ENCODE peak calls at places on chromosome 10, in ten cellular contexts. F is transverse colon, Y is AG09309, Z is uterus, N is cardiac muscle cell, A is lower leg skin, I is heart left ventricle, J is foreskin fibroblast, D is heart right ventricle, V is astrocyte. P is an unnamed sample.

GRCh38 chr10:130364631-130365030 is 228.4 kb downstream of the GLRX3 start:
- DNase-seq in F (no peak), Y (no peak), Z (no peak), N (no peak), A (no peak), I (no peak), J (no peak), D (no peak), V (no peak), P (no peak)

GRCh38 chr10:83723080-83723479 is 416.2 kb upstream of the GHITM start:
- DNase-seq in F (no peak), Y (no peak), Z (no peak), N (no peak), A (no peak), I (no peak), J (no peak), D (peak; percentile 16), V (no peak), P (no peak)

GRCh38 chr10:46520381-46520780 is 36.1 kb downstream of the GPRIN2 start:
- DNase-seq in F (peak; percentile 6), Y (no peak), Z (peak; percentile 6), N (no peak), A (no peak), I (no peak), J (no peak), D (no peak), V (no peak), P (no peak)

GRCh38 chr10:133056651-133057178 is 31.0 kb upstream of the ADGRA1 start:
- DNase-seq in F (no peak), Y (no peak), Z (no peak), N (no peak), A (no peak), I (no peak), J (no peak), D (no peak), V (no peak), P (no peak)

GRCh38 chr10:119713744-119714483 is 11.9 kb upstream of the INPP5F start:
- DNase-seq in F (no peak), Y (no peak), Z (no peak), N (no peak), A (no peak), I (no peak), J (no peak), D (no peak), V (no peak), P (no peak)

GRCh38 chr10:24259365-24260125 is 50.6 kb downstream of the KIAA1217 start:
- DNase-seq in F (no peak), Y (no peak), Z (no peak), N (peak; percentile 44), A (no peak), I (no peak), J (no peak), D (no peak), V (peak; percentile 18), P (no peak)

GRCh38 chr10:63720072-63720537 is 198.9 kb downstream of the REEP3 start:
- DNase-seq in F (peak; percentile 56), Y (no peak), Z (peak; percentile 56), N (peak; percentile 65), A (no peak), I (peak; percentile 28), J (peak; percentile 69), D (peak; percentile 39), V (no peak), P (peak; percentile 66)

GRCh38 chr10:110512461-110513187 is 14.9 kb downstream of the DUSP5 start:
- DNase-seq in F (no peak), Y (peak; percentile 67), Z (no peak), N (peak; percentile 86), A (no peak), I (no peak), J (peak; percentile 93), D (no peak), V (peak; percentile 91), P (peak; percentile 94)

DNA sequence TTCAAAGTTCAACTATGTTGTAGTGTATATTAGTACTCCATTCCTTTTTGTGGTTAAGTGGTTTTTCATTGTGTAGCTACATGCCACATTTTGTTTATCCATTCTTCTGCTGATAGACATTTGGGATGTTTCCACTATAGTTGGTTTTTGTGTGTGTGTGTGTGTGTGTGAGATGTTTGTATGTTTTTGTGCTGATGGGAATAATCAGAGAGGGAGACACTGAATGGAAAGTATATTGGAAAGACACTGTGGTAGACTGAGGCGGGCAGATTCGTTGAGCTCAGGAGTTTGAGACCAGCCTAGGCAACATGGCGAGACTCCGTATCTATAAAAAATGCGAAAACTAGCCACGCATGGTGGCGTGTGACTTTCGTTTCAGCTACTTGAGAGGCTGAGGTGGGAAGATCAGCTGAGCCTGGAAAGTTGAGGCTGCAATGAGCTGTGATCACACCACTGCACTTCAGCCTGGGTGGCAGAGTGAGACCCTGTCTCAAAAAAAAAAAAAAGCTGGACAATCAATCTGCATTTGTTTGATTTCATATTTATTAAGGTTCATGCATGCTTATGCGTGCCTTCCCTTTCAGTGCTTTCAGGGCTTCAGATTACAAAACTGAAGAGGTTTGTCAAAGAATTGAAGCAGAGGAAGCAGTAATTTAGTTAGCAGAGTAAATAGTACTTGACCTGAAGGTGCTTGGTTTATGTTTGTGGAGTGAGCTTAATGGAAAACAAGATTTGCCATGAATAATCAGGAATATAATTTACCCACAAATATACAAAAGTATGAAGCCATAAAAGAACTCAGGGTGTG is 14.7 kb downstream of the SEC24C start:
- DNase-seq in F (no peak), Y (no peak), Z (no peak), N (no peak), A (no peak), I (no peak), J (no peak), D (no peak), V (no peak), P (no peak)
- H3K4me3 ChIP-seq in F (no peak overlapping the region), Y (no peak overlapping the region), Z (no peak overlapping the region), N (no peak overlapping the region), A (no peak overlapping the region), I (no peak overlapping the region), J (no peak overlapping the region), D (no peak overlapping the region), V (no peak overlapping the region), P (no peak overlapping the region)

GRCh38 chr10:128111686-128112085 is 14.5 kb downstream of the MKI67 start:
- DNase-seq in F (no peak), Y (no peak), Z (no peak), N (no peak), A (no peak), I (no peak), J (no peak), D (no peak), V (no peak), P (no peak)

GRCh38 chr10:128116851-128117615 is 9.2 kb downstream of the MKI67 start:
- DNase-seq in F (no peak), Y (no peak), Z (no peak), N (no peak), A (no peak), I (no peak), J (no peak), D (no peak), V (no peak), P (peak; percentile 52)

GRCh38 chr10:128113026-128113425 is 13.2 kb downstream of the MKI67 start:
- DNase-seq in F (no peak), Y (no peak), Z (no peak), N (no peak), A (no peak), I (no peak), J (no peak), D (no peak), V (no peak), P (no peak)

GRCh38 chr10:128116187-128116586 is 10.0 kb downstream of the MKI67 start:
- DNase-seq in F (no peak), Y (no peak), Z (no peak), N (no peak), A (no peak), I (no peak), J (no peak), D (no peak), V (no peak), P (no peak)

DNA sequence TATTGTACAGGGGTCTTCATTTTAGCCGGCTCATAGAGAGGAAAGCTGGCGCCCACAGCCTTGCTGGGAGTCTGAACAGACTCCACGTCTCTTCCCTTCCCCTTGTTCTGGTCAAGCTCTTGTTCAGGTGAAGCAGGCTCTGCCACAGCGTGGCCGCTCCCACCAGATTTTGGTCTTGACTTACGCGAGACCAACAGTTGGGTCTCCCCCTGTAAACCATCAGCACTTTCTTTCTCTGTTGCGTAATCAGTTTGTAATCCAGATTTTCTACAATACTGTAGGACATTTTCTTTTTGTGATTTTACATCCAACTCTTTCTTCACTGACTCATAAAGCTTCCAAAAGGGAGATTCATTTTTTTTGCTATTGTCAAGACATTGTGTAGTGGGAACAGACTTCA is 10.9 kb downstream of the MKI67 start:
- DNase-seq in F (no peak), Y (no peak), Z (no peak), N (no peak), A (no peak), I (no peak), J (no peak), D (no peak), V (no peak), P (no peak)
- TF ChIP-seq CTCF in F (no peak), Y (no peak), Z (no peak), N (no peak), A (no peak), I (no peak), J (no peak), D (no peak), V (no peak), P (no peak)

GRCh38 chr10:103492655-103493261 is 747 bp upstream of the NEURL1 start:
- DNase-seq in F (no peak), Y (no peak), Z (no peak), N (no peak), A (no peak), I (no peak), J (no peak), D (no peak), V (no peak), P (no peak)

GRCh38 chr10:103491729-103492364 is 1.7 kb upstream of the NEURL1 start:
- DNase-seq in F (no peak), Y (peak; percentile 91), Z (peak; percentile 88), N (peak; percentile 91), A (no peak), I (peak; percentile 22), J (peak; percentile 95), D (no peak), V (peak; percentile 92), P (peak; percentile 88)

GRCh38 chr10:103493911-103494877 is 689 bp downstream of the NEURL1 start:
- DNase-seq in F (no peak), Y (no peak), Z (peak; percentile 60), N (no peak), A (no peak), I (no peak), J (peak; percentile 33), D (no peak), V (no peak), P (no peak)

GRCh38 chr10:103493362-103493871 is at the start of gene NEURL1:
- DNase-seq in F (no peak), Y (no peak), Z (peak; percentile 54), N (no peak), A (no peak), I (no peak), J (peak; percentile 52), D (no peak), V (no peak), P (no peak)

DNA sequence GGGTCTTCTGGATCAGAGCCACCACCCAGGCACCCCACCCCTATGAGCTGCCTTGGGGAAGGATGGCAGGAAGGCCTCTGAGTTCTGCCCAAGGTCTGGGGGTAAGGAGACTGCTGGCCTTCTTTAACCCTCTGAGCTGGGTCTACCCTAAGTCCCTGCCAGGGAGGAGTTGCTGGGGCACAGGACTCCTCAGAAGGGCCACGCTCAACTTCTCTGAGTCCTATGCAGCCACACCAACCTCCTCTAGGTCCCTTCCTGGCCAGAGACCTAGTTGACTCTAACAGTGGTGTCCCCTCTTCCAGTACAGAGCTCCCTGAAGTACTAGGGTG is 2.6 kb upstream of the NEURL1 start:
- DNase-seq in F (no peak), Y (no peak), Z (no peak), N (no peak), A (no peak), I (no peak), J (no peak), D (no peak), V (no peak), P (no peak)
- H3K4me3 ChIP-seq in F (no peak overlapping the region), Y (no peak overlapping the region), Z (no peak overlapping the region), N (no peak overlapping the region), A (no peak overlapping the region), I (no peak overlapping the region), J (no peak overlapping the region), D (no peak overlapping the region), V (no peak overlapping the region), P (no peak overlapping the region)

GRCh38 chr10:77103213-77103612 is 534.4 kb downstream of the KCNMA1 start:
- DNase-seq in F (no peak), Y (no peak), Z (no peak), N (no peak), A (no peak), I (no peak), J (no peak), D (no peak), V (no peak), P (no peak)
- TF ChIP-seq CTCF in F (no peak), Y (no peak), Z (no peak), N (no peak), A (no peak), I (no peak), J (no peak), D (no peak), V (no peak), P (no peak)